ENCODE peak calls at places on chromosomes 5 and 9, in four cellular contexts. D, F, M and I are unnamed samples.
A peak's percentile ranks its signal among the peaks of the same experiment; 100 is the strongest.

GRCh38 chr9:131113655-131114563 is 11.5 kb upstream of the NUP214 start:
- DNase-seq in D (no peak), M (no peak), F (no peak), I (no peak)

GRCh38 chr9:132341177-132341840 is 13.5 kb downstream of the SETX start:
- DNase-seq in M (peak; percentile 5), F (no peak), D (no peak), I (no peak)

GRCh38 chr5:123719004-123719403 is 207.0 kb downstream of the CSNK1G3 start:
- DNase-seq in D (no peak), F (peak; percentile 55), M (no peak), I (peak; percentile 42)

GRCh38 chr9:129580211-129580915 is 40.5 kb downstream of the C9orf50 start:
- DNase-seq in F (no peak), D (no peak), M (no peak), I (no peak)

GRCh38 chr9:121816845-121817450 is 165.5 kb downstream of the DAB2IP start:
- DNase-seq in D (no peak), F (no peak), M (no peak), I (no peak)

GRCh38 chr5:591746-592145 is 20.4 kb upstream of the CEP72 start:
- DNase-seq in M (no peak), D (no peak), F (no peak), I (no peak)

GRCh38 chr9:95025213-95026170 is 292.0 kb downstream of the FANCC start:
- DNase-seq in M (no peak), F (peak; percentile 83), D (peak; percentile 96), I (peak; percentile 96)

GRCh38 chr5:141557681-141558136 is 61.1 kb downstream of the DIAPH1 start:
- DNase-seq in M (peak; percentile 76), F (peak; percentile 98), D (peak; percentile 99), I (peak; percentile 99)

GRCh38 chr5:370959-371810 is 49.7 kb downstream of the AHRR start:
- DNase-seq in D (no peak), F (peak; percentile 44), M (no peak), I (no peak)

GRCh38 chr5:140341591-140341990 is 4.8 kb downstream of the HBEGF start:
- DNase-seq in M (peak; percentile 56), D (no peak), F (peak; percentile 44), I (no peak)

GRCh38 chr5:66440202-66440680 is 156.0 kb upstream of the MAST4 start:
- DNase-seq in M (no peak), F (peak; percentile 34), D (peak; percentile 98), I (peak; percentile 99)

GRCh38 chr5:81819556-81820314 is 68.8 kb upstream of the SSBP2 start:
- DNase-seq in D (peak; percentile 50), M (no peak), F (peak; percentile 13), I (peak; percentile 44)

GRCh38 chr5:120988970-120989369 is 524.9 kb downstream of the PRR16 start:
- DNase-seq in M (no peak), D (no peak), F (no peak), I (no peak)

GRCh38 chr9:76456202-76456926 is 2.6 kb upstream of the GCNT1 start:
- DNase-seq in F (peak; percentile 13), D (peak; percentile 56), M (no peak), I (peak; percentile 46)

GRCh38 chr5:111927191-111927590 is 170.2 kb upstream of the NREP start:
- DNase-seq in D (no peak), F (no peak), M (no peak), I (no peak)